ENCODE peak calls at places on chromosomes 2 and 18, in seven cellular contexts. D, W, V, U, Z, Y and J are unnamed samples.

GRCh38 chr2:109527846-109528705 is 85.7 kb downstream of the SEPTIN10 start:
- DNase-seq in Y (no peak), D (no peak), V (no peak), U (no peak), Z (no peak), W (no peak), J (no peak)

GRCh38 chr2:186129767-186130581 is 356.1 kb upstream of the ZC3H15 start:
- DNase-seq in Z (no peak), Y (no peak), W (no peak), V (no peak), U (peak), D (peak), J (no peak)

GRCh38 chr18:66900837-66901236 is 296.9 kb upstream of the CDH19 start:
- DNase-seq in W (no peak), Z (no peak), Y (no peak), U (no peak), V (no peak), D (no peak), J (no peak)

GRCh38 chr18:60984496-60984895 is 348.7 kb upstream of the CDH20 start:
- DNase-seq in U (no peak), V (no peak), W (no peak), D (peak), Z (no peak), Y (no peak), J (no peak)

GRCh38 chr2:96868555-96869280 is 1.2 kb downstream of the SEMA4C start:
- DNase-seq in V (peak), Y (peak), D (peak), Z (peak), W (peak), U (peak), J (peak)

GRCh38 chr2:38599706-38600105 is 3.0 kb downstream of the HNRNPLL start:
- DNase-seq in U (no peak), W (no peak), Z (no peak), Y (no peak), V (no peak), D (no peak), J (no peak)

GRCh38 chr2:9693138-9693520 is 62.3 kb upstream of the YWHAQ start:
- DNase-seq in W (no peak), U (no peak), Z (no peak), V (no peak), D (peak), Y (no peak), J (no peak)

GRCh38 chr2:3667151-3667631 is 9.2 kb downstream of the ALLC start:
- DNase-seq in Y (no peak), Z (no peak), W (no peak), V (no peak), D (no peak), U (peak), J (no peak)

GRCh38 chr18:74303936-74304335 is 11.7 kb upstream of the C18orf63 start:
- DNase-seq in D (no peak), Z (no peak), W (no peak), V (no peak), Y (no peak), U (no peak), J (no peak)

GRCh38 chr2:197952540-197953202 is 148.3 kb downstream of the PLCL1 start:
- DNase-seq in Z (no peak), Y (no peak), V (no peak), U (no peak), W (no peak), D (no peak), J (no peak)

GRCh38 chr2:16085073-16085472 is 144.7 kb downstream of the MYCN start:
- DNase-seq in Z (no peak), V (no peak), Y (no peak), U (no peak), W (no peak), D (no peak), J (no peak)

GRCh38 chr2:68789603-68790002 is 55.0 kb downstream of the ARHGAP25 start:
- DNase-seq in Y (no peak), Z (no peak), D (no peak), W (no peak), U (no peak), V (no peak), J (no peak)

GRCh38 chr2:105674859-105675541 is 69.7 kb upstream of the NCK2 start:
- DNase-seq in Y (no peak), Z (no peak), D (no peak), V (no peak), W (no peak), U (no peak), J (no peak)

GRCh38 chr2:236642584-236643291 is 73.1 kb downstream of the ACKR3 start:
- DNase-seq in Z (peak), D (peak), W (no peak), U (no peak), V (peak), Y (peak), J (no peak)

GRCh38 chr2:11923935-11924334 is 177.5 kb downstream of the LPIN1 start:
- DNase-seq in D (no peak), U (no peak), Y (no peak), W (no peak), Z (no peak), V (no peak), J (no peak)

GRCh38 chr2:164514491-164514890 is 106.8 kb downstream of the GRB14 start:
- DNase-seq in Z (no peak), D (no peak), W (no peak), Y (no peak), V (no peak), U (no peak), J (no peak)

GRCh38 chr2:43276962-43277383 is 50.6 kb upstream of the ZFP36L2 start:
- DNase-seq in Z (no peak), W (no peak), Y (peak), D (no peak), V (peak), U (peak), J (no peak)

GRCh38 chr2:71500426-71501079 is 47.2 kb downstream of the DYSF start:
- DNase-seq in U (no peak), Z (no peak), D (no peak), Y (no peak), V (no peak), W (peak), J (no peak)

GRCh38 chr2:71455741-71456569 is 2.6 kb downstream of the DYSF start:
- DNase-seq in D (no peak), W (peak), Z (no peak), U (peak), Y (no peak), V (no peak), J (no peak)

GRCh38 chr2:70696142-70696541 is 71.9 kb downstream of the ADD2 start:
- DNase-seq in W (no peak), Y (no peak), V (no peak), U (no peak), D (no peak), Z (no peak), J (no peak)

GRCh38 chr2:67399831-67400489 is 2.8 kb downstream of the ETAA1 start:
- DNase-seq in D (no peak), W (no peak), V (no peak), Z (no peak), Y (no peak), U (no peak), J (no peak)

GRCh38 chr2:46252891-46253659 is 44.1 kb upstream of the EPAS1 start:
- DNase-seq in W (no peak), U (no peak), Y (no peak), D (peak), Z (no peak), V (no peak), J (no peak)

GRCh38 chr2:16546128-16546754 is 119.4 kb downstream of the CYRIA start:
- DNase-seq in W (peak), V (no peak), Y (no peak), D (no peak), U (no peak), Z (no peak), J (peak)

GRCh38 chr2:224171226-224171625 is 132.1 kb upstream of the SERPINE2 start:
- DNase-seq in W (no peak), U (no peak), D (no peak), V (no peak), Y (no peak), Z (no peak), J (no peak)

GRCh38 chr2:21999522-21999921 is 875.8 kb downstream of the TDRD15 start:
- DNase-seq in W (no peak), Z (no peak), D (no peak), Y (no peak), U (no peak), V (no peak), J (no peak)

GRCh38 chr2:237662671-237663093 is 35.3 kb downstream of the LRRFIP1 start:
- DNase-seq in U (peak), V (peak), Y (peak), Z (no peak), W (peak), D (peak), J (peak)

GRCh38 chr18:23683671-23684070 is 5.6 kb upstream of the LAMA3 start:
- DNase-seq in D (no peak), U (no peak), Y (no peak), V (no peak), Z (no peak), W (no peak), J (no peak)

GRCh38 chr2:84694088-84694622 is 177.9 kb downstream of the DNAH6 start:
- DNase-seq in W (no peak), V (no peak), Z (no peak), U (no peak), D (no peak), Y (no peak), J (no peak)